ENCODE peak calls at places on chromosome 13, in seven cellular contexts. P is stimulated activated CD4-positive, alpha-beta T cell treated with anti-CD3 and anti-CD28 coated beads, Interleukin-12 subunit alpha, Interleukin-12 subunit beta, amount 100 ng/mL, for 24 hours; F is right atrium auricular region; R is B cell; L is H1; O is hypothalamus; S is left ventricle myocardium inferior. Z is an unnamed sample.
A peak's percentile ranks its signal among the peaks of the same experiment; 100 is the strongest.

GRCh38 chr13:79655509-79655908 is 174.6 kb downstream of the NDFIP2 start:
- DNase-seq in O (no peak), S (no peak), R (no peak), L (no peak), F (no peak), P (no peak), Z (no peak)

GRCh38 chr13:71860547-71861131 is 6.4 kb downstream of the DACH1 start:
- DNase-seq in L (no peak), O (no peak), R (no peak), S (no peak), F (no peak), P (no peak), Z (no peak)

GRCh38 chr13:110118106-110118505 is 188.9 kb downstream of the COL4A1 start:
- DNase-seq in L (no peak), P (no peak), O (no peak), F (peak; percentile 46), R (no peak), S (no peak), Z (no peak)

GRCh38 chr13:37656247-37656940 is 57.8 kb upstream of the POSTN start:
- DNase-seq in F (no peak), R (no peak), S (no peak), P (no peak), O (no peak), L (no peak), Z (no peak)

GRCh38 chr13:75803175-75803611 is 167.1 kb downstream of the LMO7 start:
- DNase-seq in F (no peak), L (peak; percentile 77), O (no peak), S (no peak), R (no peak), P (no peak), Z (no peak)

GRCh38 chr13:47556703-47557102 is 444.4 kb downstream of the SUCLA2 start:
- DNase-seq in P (no peak), O (no peak), L (no peak), F (no peak), R (no peak), S (no peak), Z (no peak)

GRCh38 chr13:92727118-92727517 is 499.5 kb upstream of the GPC6 start:
- DNase-seq in S (no peak), R (no peak), F (no peak), P (no peak), O (no peak), L (no peak), Z (no peak)

GRCh38 chr13:99150575-99151370 is 49.9 kb upstream of the UBAC2 start:
- DNase-seq in S (no peak), L (no peak), R (no peak), O (no peak), F (no peak), P (no peak), Z (no peak)

GRCh38 chr13:67632590-67632989 is 402.5 kb upstream of the PCDH9 start:
- DNase-seq in P (no peak), R (no peak), F (no peak), O (no peak), L (no peak), S (no peak), Z (no peak)

GRCh38 chr13:95403349-95404140 is 102.3 kb upstream of the ABCC4 start:
- DNase-seq in S (no peak), L (peak; percentile 36), F (no peak), R (no peak), P (no peak), O (no peak), Z (peak; percentile 18)

GRCh38 chr13:42181381-42181953 is 90.5 kb upstream of the AKAP11 start:
- DNase-seq in O (no peak), L (no peak), F (no peak), S (no peak), P (no peak), R (no peak), Z (no peak)

GRCh38 chr13:40129467-40129866 is 474.0 kb downstream of the COG6 start:
- DNase-seq in O (no peak), L (no peak), R (no peak), P (no peak), F (no peak), S (no peak), Z (no peak)

GRCh38 chr13:34941436-34941834 is 635 bp upstream of the NBEA start:
- DNase-seq in P (no peak), R (no peak), O (no peak), F (no peak), L (no peak), S (no peak), Z (no peak)

GRCh38 chr13:26727633-26728032 is 33.0 kb downstream of the GPR12 start:
- DNase-seq in R (no peak), L (no peak), O (no peak), S (no peak), P (no peak), F (peak; percentile 32), Z (no peak)

GRCh38 chr13:44283598-44283997 is 90.0 kb upstream of the SERP2 start:
- DNase-seq in F (no peak), O (no peak), L (no peak), P (no peak), S (no peak), R (no peak), Z (no peak)

GRCh38 chr13:25762795-25763377 is 288.9 kb downstream of the SHISA2 start:
- DNase-seq in S (no peak), P (no peak), R (no peak), O (no peak), F (no peak), L (no peak), Z (no peak)

GRCh38 chr13:50126378-50127016 is 111.3 kb downstream of the KCNRG start:
- DNase-seq in S (no peak), L (no peak), F (no peak), R (no peak), O (no peak), P (no peak), Z (peak; percentile 11)

GRCh38 chr13:113786262-113786841 is 27.3 kb downstream of the TMEM255B start:
- DNase-seq in P (no peak), L (no peak), R (no peak), S (no peak), F (no peak), O (no peak), Z (no peak)

GRCh38 chr13:47437411-47437810 is 540.6 kb upstream of the HTR2A start:
- DNase-seq in R (no peak), S (no peak), O (no peak), P (no peak), L (no peak), F (no peak), Z (no peak)

GRCh38 chr13:92074658-92075057 is 676.2 kb downstream of the GPC5 start:
- DNase-seq in O (no peak), P (no peak), F (no peak), L (no peak), R (no peak), S (no peak), Z (no peak)

GRCh38 chr13:22040810-22041364 is 370.0 kb downstream of the FGF9 start:
- DNase-seq in O (no peak), R (peak; percentile 12), L (peak; percentile 73), P (no peak), S (no peak), F (no peak), Z (no peak)

GRCh38 chr13:103044054-103044453 is 22.2 kb downstream of the SLC10A2 start:
- DNase-seq in S (no peak), R (no peak), P (no peak), O (no peak), F (no peak), L (no peak), Z (no peak)

GRCh38 chr13:28100149-28101121 is at the start of gene FLT3:
- DNase-seq in O (no peak), F (no peak), P (peak; percentile 7), L (peak; percentile 49), R (peak; percentile 68), S (peak; percentile 18), Z (peak; percentile 71)

GRCh38 chr13:31200636-31200970 is 828 bp downstream of the B3GLCT start:
- DNase-seq in F (no peak), O (peak; percentile 52), L (no peak), R (no peak), P (peak; percentile 8), S (peak; percentile 40), Z (no peak)

GRCh38 chr13:114166381-114167131 is 12.5 kb upstream of the CFAP97D2 start:
- DNase-seq in S (peak; percentile 62), F (no peak), P (no peak), O (peak; percentile 83), L (no peak), R (no peak), Z (no peak)

GRCh38 chr13:36432106-36432544 is at the start of gene CCNA1:
- DNase-seq in L (peak; percentile 69), O (no peak), S (peak; percentile 19), R (peak; percentile 29), P (no peak), F (no peak), Z (peak; percentile 51)

GRCh38 chr13:110676511-110677204 is 29.3 kb downstream of the CARS2 start:
- DNase-seq in P (no peak), F (no peak), R (peak; percentile 75), L (no peak), S (no peak), O (no peak), Z (peak; percentile 73)

GRCh38 chr13:27481766-27482165 is 31.4 kb upstream of the MTIF3 start:
- DNase-seq in S (peak; percentile 25), F (peak; percentile 51), L (peak; percentile 58), O (no peak), P (no peak), R (peak; percentile 15), Z (no peak)